ENCODE peak calls at places on chromosome 14, in six cellular contexts. O, J, Z, L, D and E are unnamed samples.

GRCh38 chr14:65479386-65479785 is 66.9 kb downstream of the FUT8 start:
- DNase-seq in L (no peak), O (no peak), D (no peak), J (no peak), Z (no peak), E (no peak)

GRCh38 chr14:19823765-19824164 is 20.2 kb downstream of the OR4N2 start:
- DNase-seq in O (no peak), L (no peak), Z (no peak), J (no peak), D (no peak), E (no peak)

GRCh38 chr14:58060077-58060476 is 91.9 kb downstream of the ARMH4 start:
- DNase-seq in Z (no peak), L (no peak), D (no peak), O (no peak), J (no peak), E (no peak)

GRCh38 chr14:23569443-23570151 is 2.0 kb upstream of the AP1G2 start:
- DNase-seq in J (peak; percentile 32), Z (no peak), O (no peak), D (no peak), L (no peak), E (no peak)

GRCh38 chr14:101783260-101784016 is 21.9 kb downstream of the PPP2R5C start:
- DNase-seq in Z (no peak), D (peak; percentile 67), J (no peak), O (no peak), L (no peak), E (no peak)

GRCh38 chr14:75640876-75641275 is 19.8 kb downstream of the ERG28 start:
- DNase-seq in O (no peak), L (no peak), D (no peak), Z (no peak), J (no peak), E (no peak)

GRCh38 chr14:103909531-103910261 is 18.6 kb upstream of the TDRD9 start:
- DNase-seq in L (no peak), Z (no peak), D (no peak), J (no peak), O (no peak), E (no peak)

GRCh38 chr14:58428011-58428807 is 690 bp downstream of the KIAA0586 start:
- DNase-seq in J (no peak), O (no peak), Z (no peak), D (peak; percentile 17), L (no peak), E (no peak)

GRCh38 chr14:92507174-92507768 is 6.3 kb upstream of the RIN3 start:
- DNase-seq in J (peak; percentile 81), L (no peak), Z (no peak), O (peak; percentile 31), D (no peak), E (no peak)

DNA sequence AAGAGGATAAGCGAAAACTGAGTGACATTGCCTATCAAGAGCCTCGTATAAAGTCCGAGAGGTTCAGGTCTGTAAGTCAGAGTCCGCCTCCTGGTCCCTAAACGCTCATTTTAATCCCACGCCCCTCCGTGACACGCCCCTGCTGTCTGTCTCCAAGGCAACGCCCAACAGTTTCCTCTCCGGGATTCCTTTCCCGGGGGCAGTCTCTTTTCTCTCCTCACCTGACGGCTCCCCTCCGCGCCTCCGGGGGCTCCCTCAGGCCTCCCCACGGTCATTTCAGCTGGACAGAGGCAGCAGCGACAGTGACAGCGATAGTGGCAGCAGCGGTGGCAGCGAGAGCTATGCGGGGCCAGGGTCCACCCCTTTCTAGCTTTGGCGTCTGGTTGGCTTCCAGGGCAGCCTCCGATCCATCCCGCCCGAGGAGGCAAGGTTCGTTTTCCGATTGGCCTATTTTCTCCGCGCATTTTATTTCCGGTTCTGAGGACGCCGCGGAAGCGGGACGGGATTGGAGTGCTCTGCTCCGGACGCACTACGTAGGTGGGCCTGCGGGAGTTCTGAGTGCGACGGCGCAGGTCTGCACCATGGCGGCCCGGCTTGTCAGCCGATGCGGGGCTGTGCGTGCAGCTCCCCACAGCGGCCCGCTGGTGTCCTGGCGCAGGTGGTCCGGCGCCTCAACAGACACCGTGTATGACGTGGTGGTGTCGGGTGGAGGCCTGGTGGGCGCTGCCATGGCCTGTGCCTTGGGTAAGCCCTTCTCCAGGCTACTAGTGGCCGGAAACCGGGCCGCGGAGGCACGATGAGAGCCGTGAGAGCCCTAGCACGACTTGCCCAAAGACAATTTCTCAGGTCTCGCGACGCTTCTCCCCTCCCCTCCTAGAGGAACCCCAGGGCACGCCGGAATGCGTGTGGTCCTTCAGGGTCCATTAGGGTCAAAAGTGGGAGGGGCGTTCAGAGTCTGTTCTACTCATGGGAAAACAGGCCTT is at the start of the genes COQ6 and FAM161B:
- DNase-seq in O (peak; percentile 79), J (peak; percentile 97), D (peak; percentile 97), L (peak; percentile 84), Z (peak; percentile 83), E (peak; percentile 78)
- TF ChIP-seq POLR2A in O (peak; percentile 92), J (peak; percentile 87), D (peak; percentile 92), L (peak; percentile 95), Z (peak; percentile 51), E (peak; percentile 66)

GRCh38 chr14:77076118-77076631 is 21.9 kb upstream of the CIPC start:
- DNase-seq in D (peak; percentile 77), J (peak; percentile 80), Z (peak; percentile 85), L (no peak), O (no peak), E (no peak)
- TF ChIP-seq POLR2A in D (peak; percentile 43), J (no peak), Z (peak; percentile 12), L (no peak), O (no peak), E (no peak)

DNA sequence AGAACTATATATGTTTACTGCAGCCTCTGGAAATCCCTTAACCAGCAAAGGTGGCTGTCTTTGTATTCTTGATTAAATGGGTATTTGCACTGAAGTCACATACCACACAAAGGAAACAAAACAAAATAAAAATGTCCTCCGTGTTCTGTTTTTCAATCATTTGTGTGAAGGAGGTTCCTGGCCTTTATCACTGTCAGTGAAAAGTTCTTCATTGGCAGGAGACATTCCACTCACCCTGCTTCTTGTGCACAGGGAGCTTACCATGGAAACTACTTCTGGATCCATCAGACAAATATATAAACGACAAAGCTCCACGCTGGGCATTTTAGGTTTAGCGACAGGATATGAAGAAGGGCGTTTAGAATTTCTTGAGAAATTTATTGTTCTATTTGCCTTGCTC is 5.7 kb upstream of the NKX2-8 start:
- DNase-seq in L (no peak), D (no peak), J (no peak), O (no peak), Z (no peak), E (no peak)
- TF ChIP-seq POLR2A in L (no peak), D (no peak), J (no peak), O (no peak), Z (no peak), E (no peak)

DNA sequence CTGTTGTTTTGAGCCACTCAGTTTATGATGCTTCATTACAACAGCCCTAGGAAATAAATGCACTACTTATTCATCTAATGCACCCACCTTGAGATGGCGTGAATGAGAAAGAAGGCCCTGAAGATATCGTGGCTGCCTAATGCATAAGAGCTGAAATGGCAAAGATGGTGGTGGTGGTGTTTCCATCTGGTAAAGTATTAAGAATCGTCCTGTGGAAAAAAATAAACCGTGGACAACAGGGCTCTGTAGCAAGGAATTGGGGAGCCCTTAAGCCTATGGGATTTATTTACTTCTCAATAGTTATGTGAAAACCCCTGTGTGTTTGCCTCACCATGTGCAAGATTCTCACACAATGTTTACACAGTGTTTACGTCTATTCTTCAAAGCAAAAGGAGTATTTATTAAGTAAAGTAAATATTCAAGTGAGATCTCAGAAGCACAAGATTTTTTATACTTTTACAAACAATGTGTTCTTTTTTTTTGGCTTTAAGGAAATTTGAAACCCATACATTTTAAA is 1555.2 kb upstream of the FLRT2 start:
- DNase-seq in L (no peak), O (no peak), J (no peak), D (no peak), Z (no peak), E (no peak)
- TF ChIP-seq POLR2A in L (no peak), O (no peak), J (no peak), D (no peak), Z (no peak), E (no peak)

DNA sequence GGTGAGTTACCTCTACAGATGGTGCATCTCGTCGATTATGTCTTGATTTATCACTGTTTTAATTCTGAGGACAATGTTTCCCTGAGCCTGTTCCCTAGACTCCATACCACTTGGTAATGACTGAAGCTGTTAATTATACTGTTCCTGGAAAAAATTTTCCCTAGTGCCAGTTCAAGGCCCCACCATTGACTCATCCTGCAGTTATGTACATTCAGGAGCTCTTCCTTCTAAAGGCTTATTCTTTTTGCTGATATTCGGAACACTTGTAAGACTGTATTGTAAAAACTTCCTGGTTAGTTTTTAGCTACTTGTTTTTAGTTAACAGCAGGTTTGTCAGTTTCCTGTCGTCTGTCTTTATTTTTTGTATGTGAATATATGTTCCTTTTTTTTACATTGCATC is 30.4 kb upstream of the PPP2R5E start:
- DNase-seq in Z (no peak), O (no peak), L (no peak), J (no peak), D (peak; percentile 11), E (peak; percentile 23)
- TF ChIP-seq POLR2A in Z (no peak), O (no peak), L (no peak), J (no peak), D (no peak), E (no peak)

GRCh38 chr14:91315844-91316267 is 71.4 kb upstream of the GPR68 start:
- DNase-seq in O (peak; percentile 79), J (peak; percentile 91), Z (no peak), D (no peak), L (peak; percentile 80), E (no peak)
- TF ChIP-seq POLR2A in O (peak; percentile 30), J (no peak), Z (no peak), D (no peak), L (no peak), E (no peak)

GRCh38 chr14:34650786-34651584 is 21.0 kb upstream of the SNX6 start:
- DNase-seq in L (no peak), J (no peak), Z (no peak), D (peak; percentile 51), O (no peak), E (peak; percentile 52)
- TF ChIP-seq POLR2A in L (no peak), J (no peak), Z (no peak), D (no peak), O (no peak), E (no peak)